ENCODE peak calls at places on chromosomes 4 and X, in ten cellular contexts. F is HCT116, O is transverse colon, I is upper lobe of left lung, M is prostate gland, W is SK-N-MC, R is SK-N-SH, N is suprapubic skin, X is HepG2, A is GM12878. Z is an unnamed sample.

GRCh38 chr4:47195706-47196105 is 164.3 kb downstream of the GABRB1 start:
- DNase-seq in F (no peak), N (no peak), M (no peak), W (no peak), A (no peak), O (no peak), I (no peak), X (no peak), R (no peak), Z (no peak)

GRCh38 chrX:20263474-20263873 is 3.2 kb downstream of the RPS6KA3 start:
- DNase-seq in R (no peak), O (no peak), X (no peak), I (no peak), W (no peak), N (no peak), M (no peak), A (no peak), F (no peak), Z (no peak)

GRCh38 chr4:176340871-176341685 is 21.3 kb downstream of the SPCS3 start:
- DNase-seq in X (peak; percentile 24), I (no peak), W (no peak), M (no peak), R (peak; percentile 46), O (no peak), F (no peak), N (no peak), A (no peak), Z (peak; percentile 32)

GRCh38 chr4:47553329-47554125 is 68.5 kb downstream of the ATP10D start:
- DNase-seq in X (no peak), I (no peak), M (no peak), F (no peak), R (no peak), A (no peak), O (no peak), W (no peak), N (no peak), Z (no peak)

GRCh38 chr4:7043521-7044414 is 596 bp downstream of the TADA2B start:
- DNase-seq in X (no peak), A (no peak), N (peak; percentile 79), I (peak; percentile 47), O (peak; percentile 58), M (peak; percentile 12), R (no peak), W (no peak), F (no peak), Z (peak; percentile 54)

GRCh38 chr4:62170235-62170634 is 970.1 kb downstream of the ADGRL3 start:
- DNase-seq in I (no peak), N (no peak), M (no peak), R (no peak), F (no peak), A (no peak), W (no peak), X (no peak), O (no peak), Z (no peak)

GRCh38 chr4:6873291-6873690 is 36.3 kb upstream of the TBC1D14 start:
- DNase-seq in N (no peak), O (no peak), I (no peak), F (no peak), R (no peak), M (no peak), X (no peak), A (no peak), W (no peak), Z (no peak)

GRCh38 chr4:963276-964225 is 9.8 kb downstream of the DGKQ start:
- DNase-seq in R (no peak), F (no peak), A (no peak), O (peak; percentile 62), X (no peak), I (no peak), M (no peak), W (no peak), N (no peak), Z (no peak)

GRCh38 chr4:140141196-140141845 is 12.7 kb downstream of the MAML3 start:
- DNase-seq in O (no peak), F (no peak), R (no peak), N (no peak), A (no peak), I (peak; percentile 29), X (no peak), W (no peak), M (peak; percentile 69), Z (no peak)

DNA sequence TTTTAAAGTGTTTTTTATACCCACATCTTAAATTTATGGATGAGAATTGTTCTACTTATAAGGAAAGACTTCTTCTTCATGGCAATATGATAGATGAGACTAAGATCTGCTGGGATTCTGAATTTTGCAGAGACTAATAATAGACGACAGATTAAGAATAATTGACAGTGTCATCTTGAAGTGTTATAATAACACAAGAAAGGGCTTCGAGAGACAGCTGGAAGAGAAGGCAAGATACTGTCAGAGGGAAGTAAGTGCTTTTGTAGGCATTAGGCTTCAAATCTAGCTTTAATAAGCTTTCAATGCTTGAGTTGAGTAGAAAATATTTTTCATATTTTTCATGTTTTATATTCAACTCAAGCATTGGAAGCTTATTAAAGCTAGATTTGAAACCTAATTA is 797.6 kb upstream of the PABPC4L start:
- DNase-seq in I (no peak), R (no peak), M (no peak), A (no peak), F (no peak), W (no peak), X (no peak), O (no peak), N (no peak), Z (no peak)
- TF ChIP-seq POLR2AphosphoS5 in I (no peak), R (no peak), M (no peak), A (no peak), F (no peak), W (no peak), X (no peak), O (no peak), N (no peak), Z (no peak)

GRCh38 chrX:40086569-40087335 is 11.0 kb downstream of the BCOR start:
- DNase-seq in I (no peak), M (peak; percentile 26), N (no peak), R (no peak), A (no peak), W (no peak), O (no peak), F (no peak), X (no peak), Z (no peak)

GRCh38 chrX:40083979-40084359 is 13.8 kb downstream of the BCOR start:
- DNase-seq in F (no peak), I (no peak), O (no peak), R (no peak), W (no peak), N (no peak), X (no peak), M (no peak), A (no peak), Z (no peak)

GRCh38 chrX:40085714-40086113 is 12.0 kb downstream of the BCOR start:
- DNase-seq in A (no peak), N (no peak), O (no peak), W (no peak), M (peak; percentile 15), R (no peak), X (no peak), F (no peak), I (no peak), Z (no peak)

GRCh38 chrX:40084471-40084870 is 13.3 kb downstream of the BCOR start:
- DNase-seq in M (no peak), A (no peak), R (no peak), N (no peak), O (no peak), W (no peak), F (no peak), X (no peak), I (no peak), Z (no peak)

GRCh38 chrX:40085086-40085551 is 12.6 kb downstream of the BCOR start:
- DNase-seq in N (no peak), A (no peak), I (no peak), O (no peak), R (no peak), W (no peak), M (peak; percentile 73), F (no peak), X (no peak), Z (no peak)
- TF ChIP-seq POLR2AphosphoS5 in N (no peak), A (no peak), I (no peak), O (no peak), R (no peak), W (no peak), M (peak; percentile 74), F (no peak), X (no peak), Z (no peak)

GRCh38 chr4:15130441-15130840 is 128.2 kb downstream of the CPEB2 start:
- DNase-seq in O (no peak), M (no peak), N (no peak), R (no peak), W (no peak), A (no peak), X (no peak), F (no peak), I (no peak), Z (no peak)

GRCh38 chr4:15131551-15131950 is 129.3 kb downstream of the CPEB2 start:
- DNase-seq in F (no peak), R (no peak), O (no peak), I (peak; percentile 78), M (no peak), W (no peak), X (peak; percentile 34), N (no peak), A (no peak), Z (no peak)

GRCh38 chr4:15132739-15133138 is 130.5 kb downstream of the CPEB2 start:
- DNase-seq in O (no peak), X (no peak), I (no peak), M (no peak), A (no peak), F (no peak), R (peak; percentile 76), W (peak; percentile 53), N (no peak), Z (no peak)
- TF ChIP-seq POLR2AphosphoS5 in O (no peak), X (no peak), I (no peak), M (no peak), A (no peak), F (no peak), R (no peak), W (no peak), N (no peak), Z (no peak)

GRCh38 chr4:39452153-39452859 is 6.4 kb downstream of the RPL9 start:
- DNase-seq in X (no peak), M (no peak), O (no peak), A (no peak), I (no peak), N (no peak), F (no peak), R (no peak), W (no peak), Z (no peak)

GRCh38 chr4:39450618-39451017 is 8.1 kb downstream of the RPL9 start:
- DNase-seq in I (no peak), W (no peak), F (no peak), X (peak; percentile 35), R (no peak), O (no peak), M (no peak), A (no peak), N (no peak), Z (no peak)

GRCh38 chr4:39452860-39453587 is 5.7 kb downstream of the RPL9 start:
- DNase-seq in A (no peak), N (no peak), I (no peak), R (no peak), M (no peak), F (no peak), X (no peak), O (no peak), W (no peak), Z (no peak)

GRCh38 chr4:39453738-39454137 is 5.0 kb downstream of the RPL9 start:
- DNase-seq in I (no peak), A (no peak), R (no peak), W (no peak), N (no peak), O (no peak), X (no peak), F (no peak), M (no peak), Z (no peak)

GRCh38 chr4:39451423-39452023 is 7.2 kb downstream of the RPL9 start:
- DNase-seq in M (no peak), I (no peak), F (no peak), W (no peak), O (no peak), A (no peak), X (no peak), R (no peak), N (no peak), Z (no peak)
- TF ChIP-seq POLR2AphosphoS5 in M (no peak), I (no peak), F (no peak), W (peak; percentile 4), O (no peak), A (peak; percentile 65), X (no peak), R (no peak), N (no peak), Z (no peak)

Z was measured in K562.